ENCODE peak calls at places on chromosomes 12 and 14, in nine cellular contexts. O is left ventricle myocardium inferior, K is ovary, T is lower lobe of right lung, N is brain microvascular endothelial cell, F is heart right ventricle, Q is IMR-90, M is thoracic aorta, W is heart left ventricle. X is an unnamed sample.

GRCh38 chr12:19224746-19225145 is 95.2 kb downstream of the PLEKHA5 start:
- DNase-seq in K (no peak), T (no peak), N (no peak), Q (no peak), F (no peak), O (no peak), M (no peak), W (no peak), X (no peak)

GRCh38 chr14:76218660-76219059 is 66.9 kb downstream of the GPATCH2L start:
- DNase-seq in M (no peak), F (no peak), K (no peak), Q (no peak), W (no peak), N (no peak), O (no peak), T (no peak), X (no peak)

GRCh38 chr12:5441497-5442236 is 9.8 kb downstream of the NTF3 start:
- DNase-seq in M (no peak), W (no peak), K (no peak), O (no peak), T (no peak), F (no peak), N (peak), Q (peak), X (no peak)

GRCh38 chr12:14774944-14775651 is 28.2 kb downstream of the WBP11 start:
- DNase-seq in W (peak), T (peak), F (peak), K (peak), M (peak), O (peak), N (peak), Q (peak), X (peak)

GRCh38 chr12:57887631-57888406 is 41.3 kb upstream of the CTDSP2 start:
- DNase-seq in T (no peak), W (no peak), Q (peak), K (peak), M (peak), N (peak), O (no peak), F (no peak), X (peak)

GRCh38 chr14:68447581-68448281 is 345.1 kb downstream of the ZFP36L1 start:
- DNase-seq in Q (no peak), N (no peak), F (no peak), K (no peak), T (no peak), O (no peak), W (no peak), M (no peak), X (no peak)

GRCh38 chr12:51819851-51820720 is 28.4 kb downstream of the FIGNL2 start:
- DNase-seq in N (no peak), Q (no peak), T (peak), M (no peak), F (no peak), W (no peak), O (peak), K (no peak), X (peak)

GRCh38 chr14:24092110-24092959 is 1.8 kb upstream of the PCK2 start:
- DNase-seq in K (no peak), M (no peak), W (no peak), F (no peak), Q (no peak), O (no peak), T (no peak), N (no peak), X (peak)

GRCh38 chr12:22527999-22528398 is 16.3 kb downstream of the C2CD5 start:
- DNase-seq in T (no peak), K (no peak), Q (peak), O (no peak), M (no peak), F (no peak), N (no peak), W (no peak), X (no peak)

GRCh38 chr14:23125933-23126524 is 7.0 kb upstream of the CEBPE start:
- DNase-seq in F (no peak), W (no peak), Q (no peak), N (no peak), O (no peak), K (peak), T (no peak), M (no peak), X (no peak)

GRCh38 chr14:71451501-71451900 is 480.7 kb upstream of the RGS6 start:
- DNase-seq in N (no peak), W (no peak), F (no peak), K (no peak), O (no peak), M (no peak), T (no peak), Q (no peak), X (no peak)

DNA sequence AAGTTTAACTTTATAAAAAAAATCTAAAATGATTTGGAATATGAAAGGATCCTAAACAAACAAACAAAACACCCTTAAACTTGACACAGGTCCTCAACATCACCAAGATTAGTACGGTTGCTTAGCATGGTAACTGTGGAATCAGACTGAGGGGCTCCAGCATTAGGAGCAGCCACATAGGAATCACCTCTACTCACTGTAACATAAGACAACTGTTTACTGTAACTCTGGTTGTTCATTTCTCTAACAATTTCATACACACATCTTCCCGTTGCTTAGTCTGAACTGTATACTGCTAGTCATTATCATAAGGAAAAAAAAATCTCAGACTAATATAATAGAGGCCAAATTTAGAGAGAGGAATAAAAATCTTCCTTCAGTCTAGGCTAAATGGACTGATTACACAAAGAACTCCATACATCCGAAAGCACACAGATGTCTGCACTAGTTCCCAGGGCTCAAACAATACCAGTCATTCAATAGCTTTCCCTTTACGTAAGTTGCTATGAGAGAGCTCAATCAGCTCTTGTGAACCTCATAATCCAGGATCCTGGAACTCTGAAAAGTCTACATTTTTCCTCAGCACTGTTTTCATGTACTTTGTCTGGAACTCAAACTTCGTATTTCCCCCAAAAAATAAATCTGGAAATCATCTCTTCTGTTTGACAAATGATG is 26.0 kb downstream of the LRP6 start:
- DNase-seq in Q (peak), O (no peak), K (no peak), N (no peak), F (no peak), T (no peak), M (no peak), W (no peak), X (no peak)
- H3K27ac ChIP-seq in Q (no peak), O (peak), K (no peak), N (no peak), F (no peak), T (no peak), M (no peak), W (no peak), X (no peak)

DNA sequence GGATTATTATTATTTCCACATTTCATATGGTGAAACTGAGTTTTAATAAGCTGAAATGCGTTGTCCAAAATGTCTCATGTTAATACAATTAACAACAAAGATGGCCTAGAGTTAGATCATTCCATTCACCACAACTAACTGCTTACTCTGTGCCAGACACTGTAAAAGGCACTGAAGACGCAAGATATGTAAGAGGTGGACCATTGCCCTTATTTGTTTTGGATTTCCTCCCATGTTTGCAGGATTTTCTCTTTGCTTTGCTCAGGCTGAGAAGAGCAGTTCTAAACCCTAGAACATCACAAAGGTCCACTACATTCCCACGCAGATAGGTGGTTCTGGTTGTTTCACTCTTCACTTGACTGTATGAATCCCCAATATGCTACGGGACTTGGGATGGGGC is 324.4 kb upstream of the KITLG start:
- DNase-seq in F (no peak), M (no peak), Q (no peak), K (no peak), W (no peak), N (no peak), T (no peak), O (no peak), X (no peak)
- H3K27ac ChIP-seq in F (no peak), M (no peak), Q (no peak), K (no peak), W (no peak), N (no peak), T (no peak), O (no peak), X (no peak)

DNA sequence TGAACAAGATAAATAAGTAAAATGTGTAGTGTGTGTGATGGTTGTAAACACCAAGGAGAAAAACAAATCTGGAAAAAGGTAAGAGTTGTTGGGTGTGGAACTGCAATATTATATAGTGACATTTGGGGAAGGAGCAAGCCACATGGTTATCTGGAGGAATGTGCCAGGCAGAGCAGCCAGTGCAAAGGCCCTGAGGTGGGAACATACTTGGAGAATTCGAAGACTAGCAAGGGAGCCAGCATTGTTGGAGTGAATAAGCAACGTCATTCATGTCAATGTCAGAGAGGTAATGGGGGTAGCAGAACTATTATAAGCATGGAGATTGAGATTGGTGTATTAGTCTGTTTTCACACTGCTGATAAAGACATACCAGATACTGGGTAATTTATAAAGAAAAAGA is 241.5 kb upstream of the LHX5 start:
- DNase-seq in O (no peak), W (no peak), T (no peak), F (no peak), K (no peak), N (no peak), Q (no peak), M (no peak), X (no peak)
- H3K27ac ChIP-seq in O (no peak), W (no peak), T (no peak), F (no peak), K (no peak), N (no peak), Q (no peak), M (no peak), X (no peak)

DNA sequence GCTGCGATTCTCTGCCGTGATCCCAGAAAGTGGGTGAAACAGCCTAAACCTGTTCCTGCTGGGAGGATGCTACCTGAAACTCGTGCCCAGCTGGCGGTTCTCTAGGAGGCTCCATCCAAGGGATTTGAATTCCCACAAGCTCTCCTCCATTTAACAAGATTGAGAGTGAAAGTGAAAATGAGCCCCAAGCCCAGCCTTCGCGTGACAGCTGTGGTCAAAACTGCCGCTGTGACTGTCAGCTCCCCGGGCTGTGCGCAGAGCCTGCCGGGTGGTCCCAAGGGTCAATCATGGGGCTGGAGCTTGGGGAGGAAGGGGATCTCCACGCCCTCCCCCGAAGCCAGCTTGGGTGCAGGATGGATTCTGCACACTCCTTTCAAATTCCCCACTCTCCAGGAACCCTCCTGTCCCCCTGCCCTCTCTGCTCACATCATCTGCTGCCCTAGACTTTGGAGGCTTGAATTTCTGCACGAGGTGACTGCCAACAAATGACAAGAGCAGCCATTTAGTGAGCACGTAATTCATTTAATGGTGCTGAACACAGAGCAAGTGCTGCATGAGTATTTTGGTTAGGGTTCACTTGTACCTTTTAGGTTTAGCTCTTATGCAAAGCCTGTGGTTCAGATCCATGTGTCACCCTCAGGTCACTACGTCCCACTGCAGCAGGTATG is 5.3 kb downstream of the ASB2 start:
- DNase-seq in T (peak), M (no peak), W (no peak), N (no peak), K (no peak), F (no peak), Q (peak), O (no peak), X (no peak)
- H3K27ac ChIP-seq in T (no peak), M (peak), W (peak), N (no peak), K (no peak), F (no peak), Q (no peak), O (peak), X (peak)

X was measured in colonic mucosa.